ENCODE peak calls at places on chromosomes 2 and 18, in five cellular contexts. D is heart left ventricle, V is endodermal cell, W is left ventricle myocardium inferior, C is Peyer's patch. I is an unnamed sample.
A peak's percentile ranks its signal among the peaks of the same experiment; 100 is the strongest.

GRCh38 chr2:79621252-79621651 is 108.4 kb downstream of the CTNNA2 start:
- DNase-seq in D (no peak), W (no peak), C (no peak), V (no peak), I (no peak)

GRCh38 chr2:109401370-109401769 is 212.4 kb downstream of the SEPTIN10 start:
- DNase-seq in V (no peak), W (no peak), D (no peak), C (no peak), I (no peak)

GRCh38 chr18:35582899-35583558 is 1.5 kb downstream of the GALNT1 start:
- DNase-seq in V (no peak), C (no peak), D (no peak), W (no peak), I (peak; percentile 20)

GRCh38 chr2:188322569-188323531 is 31.2 kb downstream of the GULP1 start:
- DNase-seq in V (no peak), W (no peak), C (no peak), D (no peak), I (peak; percentile 44)

GRCh38 chr2:126864861-126865260 is 33.8 kb upstream of the TEX51 start:
- DNase-seq in W (no peak), C (no peak), V (peak; percentile 76), D (no peak), I (no peak)

GRCh38 chr18:34911081-34911480 is 130.1 kb upstream of the MAPRE2 start:
- DNase-seq in W (no peak), V (no peak), D (no peak), C (no peak), I (no peak)

GRCh38 chr2:133414486-133415209 is 153.6 kb downstream of the NCKAP5 start:
- DNase-seq in D (no peak), W (no peak), V (no peak), C (peak; percentile 69), I (peak; percentile 29)

GRCh38 chr18:63578357-63578958 is 8.7 kb upstream of the SERPINB13 start:
- DNase-seq in W (no peak), V (peak; percentile 77), D (no peak), C (no peak), I (peak; percentile 75)

GRCh38 chr18:36073676-36074075 is 6.3 kb upstream of the RPRD1A start:
- DNase-seq in W (no peak), V (no peak), D (no peak), C (no peak), I (no peak)

GRCh38 chr2:44638649-44639048 is 276.9 kb downstream of the CAMKMT start:
- DNase-seq in C (no peak), D (peak; percentile 62), W (peak; percentile 30), V (peak; percentile 46), I (no peak)

GRCh38 chr2:28802975-28803429 is 7.6 kb upstream of the SPDYA start:
- DNase-seq in D (no peak), V (no peak), W (no peak), C (no peak), I (peak; percentile 48)

GRCh38 chr2:188292446-188293239 is 969 bp downstream of the GULP1 start:
- DNase-seq in C (peak; percentile 88), D (peak; percentile 75), V (peak; percentile 95), W (peak; percentile 68), I (peak; percentile 94)

GRCh38 chr2:145752091-145752806 is 1232.3 kb upstream of the ZEB2 start:
- DNase-seq in V (peak; percentile 59), C (no peak), W (no peak), D (no peak), I (peak; percentile 90)

GRCh38 chr2:160157861-160158813 is 41.9 kb downstream of the ITGB6 start:
- DNase-seq in D (no peak), W (no peak), C (no peak), V (peak; percentile 48), I (peak; percentile 77)

GRCh38 chr2:203122317-203122998 is 107.8 kb downstream of the NBEAL1 start:
- DNase-seq in W (no peak), C (no peak), V (no peak), D (no peak), I (peak; percentile 32)

GRCh38 chr18:78241535-78242306 is 737.9 kb upstream of the SALL3 start:
- DNase-seq in W (no peak), C (no peak), V (no peak), D (no peak), I (no peak)

GRCh38 chr2:85273732-85274731 is 53.8 kb downstream of the TGOLN2 start:
- DNase-seq in D (no peak), V (peak; percentile 54), C (peak; percentile 57), W (no peak), I (peak; percentile 66)

GRCh38 chr2:181073896-181074295 is 93.5 kb downstream of the UBE2E3 start:
- DNase-seq in D (no peak), V (no peak), W (no peak), C (no peak), I (peak; percentile 18)

GRCh38 chr2:74347747-74348146 is 4.5 kb upstream of the SLC4A5 start:
- DNase-seq in C (no peak), V (no peak), D (no peak), W (no peak), I (no peak)

GRCh38 chr2:20189299-20189931 is 35.5 kb downstream of the SDC1 start:
- DNase-seq in W (no peak), D (no peak), V (peak; percentile 46), C (no peak), I (no peak)

GRCh38 chr2:51996569-51996917 is 964.6 kb upstream of the NRXN1 start:
- DNase-seq in D (no peak), V (no peak), W (no peak), C (no peak), I (no peak)

GRCh38 chr2:181106229-181106628 is 125.8 kb downstream of the UBE2E3 start:
- DNase-seq in D (no peak), W (no peak), C (no peak), V (no peak), I (peak; percentile 54)

GRCh38 chr2:46939596-46940359 is 24.2 kb upstream of the MCFD2 start:
- DNase-seq in D (no peak), V (no peak), W (no peak), C (peak; percentile 45), I (no peak)

GRCh38 chr2:134727385-134727784 is 8.6 kb upstream of the TMEM163 start:
- DNase-seq in D (no peak), C (no peak), V (no peak), W (no peak), I (peak; percentile 9)

GRCh38 chr18:12079504-12080237 is 14.0 kb upstream of the ANKRD62 start:
- DNase-seq in C (no peak), D (no peak), W (no peak), V (no peak), I (peak; percentile 49)

DNA sequence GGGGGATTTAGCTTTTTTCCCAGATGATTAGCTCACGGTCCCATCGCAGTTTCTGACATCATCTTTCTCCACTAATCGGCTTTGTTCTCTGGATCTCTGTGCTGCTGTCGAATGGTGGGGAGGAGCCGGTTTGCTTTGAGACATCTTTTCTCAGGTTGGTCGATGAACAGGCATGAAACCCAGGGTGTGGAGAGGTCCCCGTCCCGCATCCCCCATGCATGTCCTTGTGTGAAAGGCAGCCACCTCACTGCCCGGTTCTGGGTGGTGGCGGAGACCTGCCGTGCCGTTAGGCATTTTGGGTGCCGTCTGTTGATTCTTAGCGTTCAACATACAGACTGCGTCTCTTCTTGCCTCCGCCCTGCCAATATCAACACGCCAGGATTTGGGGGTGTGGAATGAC is 57.8 kb downstream of the CTDP1 start:
- DNase-seq in C (no peak), W (peak; percentile 7), V (no peak), D (peak; percentile 9), I (no peak)
- H3K9me3 ChIP-seq in C (no peaks in the 10 kb centered on the region), W (no peaks in the 10 kb centered on the region), V (peaks cover 7% of the 10 kb centered on the region), D (peaks cover 8% of the 10 kb centered on the region), I (peaks cover 44% of the 10 kb centered on the region)

DNA sequence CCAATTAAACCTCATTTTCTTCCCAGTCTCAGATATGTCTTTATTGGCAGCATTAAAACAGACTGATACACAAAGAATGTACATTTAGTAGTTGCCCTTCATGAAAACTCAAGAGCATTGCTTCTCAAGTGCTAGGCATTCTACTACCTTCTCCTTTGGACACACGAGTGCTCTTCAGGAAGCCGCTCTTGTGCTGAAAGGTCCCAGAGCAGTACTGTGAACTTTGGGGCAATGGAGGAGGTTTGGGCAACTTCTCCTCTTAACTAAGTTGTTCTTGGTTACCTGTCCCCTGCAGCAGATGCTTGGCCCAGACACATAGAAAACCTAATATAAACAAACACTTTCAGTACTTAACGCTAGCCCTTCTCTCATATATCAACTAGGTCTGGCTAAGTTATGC is 362.8 kb downstream of the DPP10 start:
- DNase-seq in D (no peak), V (no peak), C (no peak), W (no peak), I (no peak)
- H3K9me3 ChIP-seq in D (no peaks in the 10 kb centered on the region), V (no peaks in the 10 kb centered on the region), C (no peaks in the 10 kb centered on the region), W (no peaks in the 10 kb centered on the region), I (no peaks in the 10 kb centered on the region)

GRCh38 chr2:240419321-240419720 is 16.1 kb upstream of the GPC1 start:
- DNase-seq in W (no peak), D (no peak), C (no peak), V (peak; percentile 20), I (no peak)

GRCh38 chr2:240419723-240420122 is 15.7 kb upstream of the GPC1 start:
- DNase-seq in V (no peak), D (no peak), W (no peak), C (no peak), I (no peak)

GRCh38 chr2:240420206-240420899 is 15.1 kb upstream of the GPC1 start:
- DNase-seq in W (no peak), V (peak; percentile 19), C (peak; percentile 23), D (no peak), I (no peak)

GRCh38 chr2:240416821-240417220 is 18.6 kb upstream of the GPC1 start:
- DNase-seq in V (no peak), W (no peak), C (no peak), D (no peak), I (no peak)

GRCh38 chr2:240418311-240418710 is 17.2 kb upstream of the GPC1 start:
- DNase-seq in W (no peak), D (no peak), C (peak; percentile 24), V (no peak), I (no peak)
- H3K9me3 ChIP-seq in W (peaks cover 47% of the 10 kb centered on the region), D (peaks cover 19% of the 10 kb centered on the region), C (no peaks in the 10 kb centered on the region), V (peaks cover 28% of the 10 kb centered on the region), I (peaks cover 22% of the 10 kb centered on the region)

DNA sequence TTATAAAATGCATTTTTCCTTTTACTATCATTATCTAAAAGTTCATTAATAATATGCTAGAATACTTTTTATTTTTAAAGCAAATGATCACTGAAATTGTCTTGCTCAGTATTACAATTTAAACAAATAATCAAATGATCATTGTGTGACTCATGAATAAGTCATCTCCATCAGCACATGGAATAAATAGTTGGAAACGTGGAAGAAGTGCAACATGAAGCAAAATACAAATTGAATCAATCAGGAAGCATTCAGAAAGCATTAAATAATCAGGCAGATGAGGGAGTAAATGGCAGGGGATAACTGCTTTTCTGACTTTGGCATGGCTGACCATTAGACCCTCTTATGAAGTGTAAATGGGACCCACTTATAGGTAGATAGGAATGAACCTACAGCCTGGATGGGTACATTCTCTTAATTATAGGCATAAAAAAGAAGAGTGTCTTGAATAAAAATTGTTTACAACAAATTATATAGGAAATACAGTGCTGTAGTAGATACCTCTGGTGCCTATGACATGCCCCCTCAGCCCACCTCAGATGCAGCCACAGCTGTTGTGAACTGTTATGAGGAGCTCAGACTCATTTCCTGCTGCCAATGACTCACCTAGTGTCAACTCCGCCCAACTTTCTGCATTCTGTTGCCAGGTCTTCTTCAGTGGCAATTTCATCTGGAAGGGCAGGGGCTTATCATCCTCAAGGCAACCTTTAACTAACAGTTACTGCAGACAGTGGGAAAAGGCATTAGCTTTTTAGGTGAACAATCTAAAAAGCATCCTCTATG is 936.0 kb downstream of the TRIB2 start:
- DNase-seq in W (no peak), V (peak; percentile 80), D (no peak), C (no peak), I (peak; percentile 43)
- H3K9me3 ChIP-seq in W (peaks cover 14% of the 10 kb centered on the region), V (peaks cover 76% of the 10 kb centered on the region), D (peaks cover 5% of the 10 kb centered on the region), C (no peaks in the 10 kb centered on the region), I (no peaks in the 10 kb centered on the region)